ENCODE peak calls at places on chromosomes 11 and 22, in four cellular contexts. V is A549, K is adrenal gland, D is IMR-90. W is an unnamed sample. For H3K4me1, the result is how much of the 10 kb centered on the place peaks cover.

GRCh38 chr11:67303132-67303988 is at the start of gene SSH3:
- DNase-seq in V (peak), K (peak), D (peak), W (no peak)

GRCh38 chr11:15192007-15192556 is 77.4 kb downstream of the INSC start:
- DNase-seq in V (no peak), K (no peak), D (no peak), W (no peak)

GRCh38 chr11:75272821-75273301 is 32.3 kb downstream of the TPBGL start:
- DNase-seq in V (no peak), K (no peak), D (no peak), W (no peak)

GRCh38 chr11:130371004-130371590 is 56.4 kb upstream of the ZBTB44 start:
- DNase-seq in V (no peak), K (no peak), D (no peak), W (no peak)

GRCh38 chr11:34860518-34860917 is 55.7 kb downstream of the APIP start:
- DNase-seq in V (no peak), K (no peak), D (no peak), W (no peak)

GRCh38 chr11:59802639-59803176 is 7.9 kb downstream of the MRPL16 start:
- DNase-seq in V (peak), K (no peak), D (peak), W (no peak)

GRCh38 chr22:23060612-23061400 is 9.5 kb upstream of the GNAZ start:
- DNase-seq in V (no peak), K (peak), D (no peak), W (no peak)

GRCh38 chr11:68380786-68381622 is 68.6 kb downstream of the LRP5 start:
- DNase-seq in V (peak), K (peak), D (peak), W (no peak)

GRCh38 chr11:67271548-67272284 is 5.4 kb downstream of the GRK2 start:
- DNase-seq in V (no peak), K (peak), D (no peak), W (no peak)

GRCh38 chr11:35682230-35683195 is 19.9 kb downstream of the TRIM44 start:
- DNase-seq in V (no peak), K (peak), D (no peak), W (no peak)

GRCh38 chr11:118311518-118311917 is 7.0 kb downstream of the CD3E start:
- DNase-seq in V (no peak), K (no peak), D (no peak), W (no peak)
- H3K4me1 ChIP-seq in V (under half), K (under half), D (under half), W (under half)

DNA sequence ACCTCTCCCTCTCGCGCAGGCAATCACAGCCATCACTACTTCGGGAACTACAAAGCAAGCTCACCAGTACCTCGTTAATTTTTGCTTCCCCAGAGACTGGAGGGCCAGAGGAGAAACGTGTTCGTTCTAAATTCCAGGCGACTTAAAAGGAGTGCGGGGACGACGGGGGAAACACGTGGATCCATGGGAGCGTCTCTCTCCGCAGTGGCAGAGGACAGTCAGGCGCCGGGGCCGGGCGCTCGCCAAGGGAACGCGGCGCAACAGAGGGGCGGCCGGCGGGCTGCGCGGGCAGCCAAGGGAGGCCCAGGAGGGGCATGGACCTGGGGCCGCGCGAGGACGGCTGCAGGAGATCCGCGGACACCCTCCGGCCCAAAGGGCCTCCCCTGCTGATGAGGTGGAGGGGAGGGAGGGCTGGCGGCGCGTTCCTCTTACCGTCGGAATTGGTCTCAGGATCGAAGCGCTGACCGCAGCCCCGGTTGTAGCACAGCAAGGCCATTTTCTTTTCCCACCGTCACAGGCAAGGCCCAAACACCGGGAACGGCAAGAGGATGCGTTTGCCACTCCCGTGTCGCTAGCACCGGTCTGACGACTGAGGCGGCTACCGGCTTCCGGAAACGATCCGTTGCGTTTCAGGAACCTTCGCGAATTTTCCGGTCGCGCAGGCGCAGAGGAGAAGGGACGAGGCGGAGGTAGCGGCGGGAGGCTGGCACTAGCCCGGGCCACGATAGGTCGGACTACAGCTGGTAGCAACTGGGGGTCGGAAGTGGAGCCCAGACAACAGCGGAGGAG is at the start of gene CHORDC1:
- DNase-seq in V (peak), K (peak), D (peak), W (peak)
- TF ChIP-seq POLR2A in V (peak), K (peak), D (peak), W (peak)

GRCh38 chr22:42788466-42788865 is 67.8 kb upstream of the A4GALT start:
- DNase-seq in V (no peak), K (no peak), D (no peak), W (no peak)

GRCh38 chr22:42786606-42787356 is 66.1 kb upstream of the A4GALT start:
- DNase-seq in V (no peak), K (no peak), D (no peak), W (no peak)

GRCh38 chr22:42788021-42788420 is 67.4 kb upstream of the A4GALT start:
- DNase-seq in V (no peak), K (no peak), D (no peak), W (no peak)

GRCh38 chr22:42785706-42786499 is 65.2 kb upstream of the A4GALT start:
- DNase-seq in V (no peak), K (no peak), D (no peak), W (no peak)

GRCh38 chr22:42787357-42787736 is 66.7 kb upstream of the A4GALT start:
- DNase-seq in V (no peak), K (no peak), D (no peak), W (no peak)
- H3K4me1 ChIP-seq in V (under half), K (under half), D (under half), W (under half)

DNA sequence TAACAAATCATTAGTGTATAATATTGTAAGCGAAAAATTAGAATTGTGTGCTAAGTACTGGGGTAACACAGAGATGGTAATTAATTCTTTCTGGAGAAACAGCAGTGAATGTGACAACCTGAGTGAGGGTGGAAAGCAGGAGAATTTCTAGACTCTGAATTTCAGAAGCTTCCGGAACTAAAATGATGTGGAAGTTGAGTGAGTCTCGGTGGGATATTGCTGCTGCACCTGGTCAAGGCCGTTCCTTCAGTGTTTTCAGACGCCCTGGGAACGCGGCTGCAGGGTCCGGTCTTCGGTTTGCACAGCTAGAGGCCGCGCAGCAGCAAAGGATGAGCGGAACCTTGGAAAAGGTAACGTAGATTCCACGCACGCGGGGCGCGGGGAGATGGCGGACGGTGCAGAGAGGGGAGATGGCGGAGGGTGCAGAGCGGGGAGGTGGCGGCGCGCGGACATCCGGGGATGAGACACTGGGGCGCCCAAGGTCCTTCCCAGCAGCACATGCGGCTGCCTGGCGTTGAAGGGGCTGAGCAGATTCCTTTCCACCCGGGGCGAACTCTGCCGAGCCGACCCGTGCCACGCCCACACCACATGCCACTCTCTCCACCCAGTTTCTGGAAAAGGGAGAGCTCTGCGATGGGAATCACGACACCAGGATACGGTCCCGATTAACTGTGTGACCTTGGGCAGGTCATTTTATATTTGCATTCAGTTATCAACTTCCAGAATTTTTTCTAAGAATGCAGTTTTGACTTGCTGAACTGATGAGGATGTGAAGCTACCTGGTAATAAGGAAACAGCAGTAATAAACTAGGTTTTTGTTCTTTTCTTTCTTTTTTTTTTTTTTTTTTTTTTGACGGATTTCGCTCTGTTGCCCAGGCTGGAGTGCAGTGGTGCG is at the start of gene MRPL48:
- DNase-seq in V (peak), K (peak), D (peak), W (peak)
- TF ChIP-seq POLR2A in V (peak), K (peak), D (no peak), W (no peak)

DNA sequence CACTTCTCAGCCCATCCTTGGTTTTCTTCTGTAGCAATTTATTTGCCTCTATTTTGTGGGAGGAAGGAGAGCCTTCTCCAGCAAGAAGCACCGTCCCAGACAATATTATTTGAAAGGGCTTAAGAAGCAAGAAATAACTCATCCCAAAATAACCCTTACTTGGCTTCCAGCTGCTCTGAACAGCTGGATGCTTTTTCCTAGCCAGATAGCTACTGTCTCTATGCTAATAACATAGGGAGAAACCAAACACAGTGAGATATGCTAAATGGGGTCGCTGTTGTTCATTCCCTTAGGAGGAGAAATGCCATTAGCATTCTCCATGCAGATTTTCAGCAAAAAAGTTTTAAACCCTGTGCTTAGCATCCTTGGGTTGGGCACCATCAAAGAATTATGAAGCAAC is 133.1 kb downstream of the SPATA19 start:
- DNase-seq in V (no peak), K (no peak), D (no peak), W (no peak)
- H3K4me1 ChIP-seq in V (under half), K (under half), D (under half), W (under half)

GRCh38 chr11:111541209-111542061 is 915 bp downstream of the LAYN start:
- DNase-seq in V (no peak), K (peak), D (peak), W (no peak)
- TF ChIP-seq POLR2A in V (no peak), K (no peak), D (peak), W (no peak)

GRCh38 chr11:19263333-19263732 is 22.6 kb upstream of the E2F8 start:
- DNase-seq in V (no peak), K (no peak), D (no peak), W (no peak)
- H3K4me1 ChIP-seq in V (under half), K (under half), D (under half), W (under half)

DNA sequence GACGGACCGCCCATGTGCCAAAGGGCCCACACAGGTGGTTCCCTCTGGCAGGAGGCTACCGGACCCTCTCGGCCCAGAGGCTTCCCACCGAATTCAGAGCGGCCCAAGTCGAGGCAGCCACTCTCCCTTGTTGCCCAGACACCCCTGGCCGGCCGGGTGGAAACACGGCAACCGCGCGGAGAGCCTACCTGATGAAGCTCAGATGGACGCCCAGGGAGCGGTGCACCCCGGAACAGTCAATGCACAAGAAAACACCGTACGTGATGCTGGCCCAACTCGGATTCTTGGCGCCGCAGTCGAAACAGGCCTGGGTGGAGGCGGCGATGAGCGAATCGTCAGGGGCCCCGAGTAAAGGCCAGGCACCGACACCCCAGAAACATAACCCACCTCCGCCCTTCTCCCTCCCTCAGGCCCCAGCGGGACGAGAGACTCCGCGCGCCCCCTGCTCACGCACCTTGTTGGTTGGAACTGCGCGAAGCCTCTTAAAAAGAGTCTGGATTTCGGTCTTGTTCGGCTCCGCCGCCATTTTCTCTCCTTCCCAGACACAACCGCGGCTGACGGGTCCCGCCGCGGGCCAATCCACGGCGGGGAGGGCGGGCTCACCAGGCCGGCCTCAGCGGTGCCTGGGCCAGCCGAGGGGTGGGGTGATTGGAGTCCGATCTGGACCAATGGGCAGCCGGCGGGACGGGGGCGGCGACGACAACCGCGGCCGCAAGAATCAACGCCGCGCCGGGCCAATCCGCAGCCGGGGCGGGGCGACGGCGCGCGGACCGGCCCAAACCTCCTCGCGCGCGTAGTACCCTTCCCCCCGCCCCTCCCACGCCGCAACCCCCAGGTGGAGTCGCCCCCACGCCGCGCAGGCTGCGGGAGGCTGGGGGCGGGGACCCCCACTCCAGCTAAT is at the start of gene ARFGAP2:
- DNase-seq in V (peak), K (peak), D (peak), W (peak)
- TF ChIP-seq POLR2A in V (peak), K (peak), D (peak), W (peak)